ENCODE peak calls at places on chromosomes 12 and 14, in seven cellular contexts. B is neural progenitor cell, H is right lobe of liver, E is suprapubic skin, I is uterus, G is aorta, A is ovary. Q is an unnamed sample.
A peak's percentile ranks its signal among the peaks of the same experiment; 100 is the strongest.

GRCh38 chr14:97120204-97121120 is 323.3 kb downstream of the VRK1 start:
- DNase-seq in B (no peak), H (no peak), E (no peak), I (no peak), G (no peak), A (no peak), Q (no peak)

GRCh38 chr12:126914170-126914796 is 1352.7 kb upstream of the TMEM132C start:
- DNase-seq in B (no peak), H (no peak), E (no peak), I (no peak), G (no peak), A (no peak), Q (no peak)

GRCh38 chr12:119988440-119988787 is 622 bp upstream of the BICDL1 start:
- DNase-seq in B (no peak), H (no peak), E (no peak), I (no peak), G (no peak), A (no peak), Q (no peak)

GRCh38 chr12:47214771-47215170 is 135.0 kb upstream of the AMIGO2 start:
- DNase-seq in B (no peak), H (no peak), E (no peak), I (no peak), G (no peak), A (no peak), Q (no peak)

GRCh38 chr12:3595721-3596120 is 104.7 kb downstream of the PRMT8 start:
- DNase-seq in B (no peak), H (no peak), E (no peak), I (no peak), G (peak; percentile 51), A (no peak), Q (no peak)

GRCh38 chr14:101707863-101708620 is 53.5 kb upstream of the PPP2R5C start:
- DNase-seq in B (no peak), H (no peak), E (no peak), I (no peak), G (no peak), A (no peak), Q (no peak)

GRCh38 chr12:13941258-13942249 is 39.8 kb downstream of the GRIN2B start:
- DNase-seq in B (peak; percentile 85), H (no peak), E (no peak), I (no peak), G (no peak), A (no peak), Q (no peak)

GRCh38 chr14:64212666-64213065 is 81.5 kb downstream of the ESR2 start:
- DNase-seq in B (no peak), H (no peak), E (no peak), I (no peak), G (no peak), A (no peak), Q (no peak)

GRCh38 chr12:104458645-104459555 is 2.2 kb downstream of the CHST11 start:
- DNase-seq in B (peak; percentile 28), H (no peak), E (no peak), I (peak; percentile 24), G (peak; percentile 78), A (no peak), Q (no peak)

GRCh38 chr12:10540776-10541205 is 35.1 kb downstream of the EIF2S3B start:
- DNase-seq in B (no peak), H (no peak), E (no peak), I (no peak), G (no peak), A (no peak), Q (no peak)

GRCh38 chr12:108629824-108630476 is 3.7 kb downstream of the SELPLG start:
- DNase-seq in B (no peak), H (no peak), E (no peak), I (peak; percentile 77), G (peak; percentile 84), A (no peak), Q (peak; percentile 81)

GRCh38 chr14:50021261-50021660 is 95.1 kb downstream of the VCPKMT start:
- DNase-seq in B (no peak), H (no peak), E (no peak), I (no peak), G (no peak), A (no peak), Q (peak; percentile 84)

GRCh38 chr14:61444215-61444768 is 122.9 kb downstream of the PRKCH start:
- DNase-seq in B (no peak), H (no peak), E (no peak), I (no peak), G (no peak), A (no peak), Q (peak; percentile 71)

GRCh38 chr12:116537149-116537904 is 21.9 kb upstream of the MAP1LC3B2 start:
- DNase-seq in B (peak; percentile 27), H (no peak), E (no peak), I (no peak), G (no peak), A (no peak), Q (no peak)

GRCh38 chr14:99155173-99155777 is 116.7 kb downstream of the BCL11B start:
- DNase-seq in B (no peak), H (no peak), E (peak; percentile 78), I (no peak), G (no peak), A (peak; percentile 11), Q (no peak)

GRCh38 chr14:37864128-37864527 is 268.7 kb downstream of the TTC6 start:
- DNase-seq in B (no peak), H (no peak), E (no peak), I (no peak), G (no peak), A (no peak), Q (no peak)

GRCh38 chr14:95329941-95330340 is 10.2 kb upstream of the CLMN start:
- DNase-seq in B (no peak), H (no peak), E (no peak), I (no peak), G (no peak), A (no peak), Q (no peak)

GRCh38 chr12:2988494-2988893 is 29.3 kb downstream of the TEAD4 start:
- DNase-seq in B (no peak), H (no peak), E (no peak), I (no peak), G (no peak), A (no peak), Q (no peak)

GRCh38 chr12:91628656-91629055 is 446.0 kb upstream of the DCN start:
- DNase-seq in B (no peak), H (no peak), E (no peak), I (no peak), G (no peak), A (no peak), Q (no peak)

GRCh38 chr12:68823711-68824110 is 15.7 kb downstream of the MDM2 start:
- DNase-seq in B (no peak), H (no peak), E (no peak), I (no peak), G (no peak), A (no peak), Q (no peak)

GRCh38 chr14:103204852-103205540 is 81.7 kb downstream of the TNFAIP2 start:
- DNase-seq in B (no peak), H (no peak), E (no peak), I (no peak), G (peak; percentile 24), A (no peak), Q (no peak)

GRCh38 chr14:68468437-68469207 is 324.2 kb downstream of the ZFP36L1 start:
- DNase-seq in B (no peak), H (no peak), E (no peak), I (no peak), G (no peak), A (no peak), Q (peak; percentile 49)

DNA sequence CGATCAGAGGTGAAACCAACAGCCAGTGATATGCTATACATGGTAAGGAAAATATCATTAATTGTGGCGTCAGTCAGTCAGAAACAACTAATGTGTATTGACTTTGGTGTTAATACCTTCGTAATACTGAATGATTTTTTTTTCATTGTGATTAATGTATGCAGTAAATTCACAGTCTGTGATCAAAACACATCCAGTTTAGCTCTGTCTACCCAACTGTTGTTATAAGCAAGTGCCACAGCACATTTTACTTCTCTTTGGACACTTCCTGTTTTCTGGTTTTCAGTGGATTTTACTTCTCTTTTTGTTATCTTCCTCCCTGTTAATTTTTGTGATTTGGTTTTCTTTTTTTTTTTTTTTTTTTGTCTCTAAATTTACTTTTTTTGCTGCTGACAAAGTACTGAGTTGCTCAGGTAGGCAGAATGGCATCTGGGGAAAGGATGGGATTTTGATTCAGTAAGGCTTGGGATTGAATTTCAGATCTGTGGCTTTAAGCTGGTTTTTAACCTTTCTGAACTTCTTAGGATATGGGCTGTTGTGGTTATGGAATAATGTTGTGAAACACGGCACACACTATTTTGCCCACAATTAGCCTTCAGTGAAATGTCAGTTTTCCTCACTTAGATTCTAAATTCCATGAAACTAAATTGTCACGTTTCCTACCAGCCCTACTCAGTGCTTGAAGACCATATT is 604 bp downstream of the GLIPR1 start:
- DNase-seq in B (no peak), H (no peak), E (no peak), I (no peak), G (no peak), A (no peak), Q (no peak)
- H3K4me1 ChIP-seq in B (no peaks in the 10 kb centered on the region), H (no peaks in the 10 kb centered on the region), E (peaks cover 9% of the 10 kb centered on the region), I (no peaks in the 10 kb centered on the region), G (no peaks in the 10 kb centered on the region), A (peaks cover 5% of the 10 kb centered on the region), Q (peaks cover 51% of the 10 kb centered on the region)

GRCh38 chr12:124441443-124442190 is 125.8 kb downstream of the NCOR2 start:
- DNase-seq in B (no peak), H (no peak), E (no peak), I (no peak), G (peak; percentile 76), A (no peak), Q (no peak)
- H3K4me3 ChIP-seq in B (no peak overlapping the region), H (no peak overlapping the region), E (no peak overlapping the region), I (no peak overlapping the region), G (no peak overlapping the region), A (no peak overlapping the region), Q (no peak overlapping the region)

DNA sequence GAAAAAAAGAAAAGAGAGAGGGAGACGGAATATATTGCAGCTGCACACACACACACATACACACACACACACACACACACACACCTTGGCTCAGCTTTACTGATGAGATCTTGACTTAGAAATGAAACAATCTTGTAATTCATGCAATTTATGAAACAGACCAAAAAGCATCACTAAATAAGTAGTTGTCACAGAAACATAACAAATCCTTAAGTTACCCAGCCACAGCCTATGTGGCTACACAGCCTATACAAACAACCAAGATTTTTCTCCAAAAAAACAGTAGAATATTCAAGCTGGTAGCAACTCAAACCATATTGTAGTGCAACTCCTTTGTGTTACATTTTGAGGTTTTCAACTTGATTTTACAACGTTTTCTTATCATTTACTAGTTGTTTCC is 37.9 kb upstream of the GNG2 start:
- DNase-seq in B (no peak), H (no peak), E (no peak), I (no peak), G (no peak), A (no peak), Q (no peak)
- H3K4me1 ChIP-seq in B (no peaks in the 10 kb centered on the region), H (no peaks in the 10 kb centered on the region), E (no peaks in the 10 kb centered on the region), I (no peaks in the 10 kb centered on the region), G (no peaks in the 10 kb centered on the region), A (no peaks in the 10 kb centered on the region), Q (peaks cover 1% of the 10 kb centered on the region)

GRCh38 chr12:113140706-113141105 is 5.1 kb upstream of the RASAL1 start:
- DNase-seq in B (no peak), H (no peak), E (no peak), I (no peak), G (peak; percentile 22), A (no peak), Q (no peak)
- H3K4me3 ChIP-seq in B (no peak overlapping the region), H (no peak overlapping the region), E (no peak overlapping the region), I (no peak overlapping the region), G (no peak overlapping the region), A (no peak overlapping the region), Q (no peak overlapping the region)

GRCh38 chr14:77027538-77028383 is 747 bp downstream of the IRF2BPL start:
- DNase-seq in B (peak; percentile 36), H (peak; percentile 87), E (peak; percentile 91), I (peak; percentile 82), G (peak; percentile 92), A (peak; percentile 89), Q (peak; percentile 75)
- H3K4me1 ChIP-seq in B (peaks cover 52% of the 10 kb centered on the region), H (peaks cover 3% of the 10 kb centered on the region), E (peaks cover 80% of the 10 kb centered on the region), I (peaks cover 39% of the 10 kb centered on the region), G (no peaks in the 10 kb centered on the region), A (peaks cover 13% of the 10 kb centered on the region), Q (peaks cover 81% of the 10 kb centered on the region)

GRCh38 chr14:34913619-34914018 is 38.5 kb upstream of the BAZ1A start:
- DNase-seq in B (no peak), H (no peak), E (no peak), I (no peak), G (no peak), A (no peak), Q (no peak)
- H3K4me3 ChIP-seq in B (no peak overlapping the region), H (no peak overlapping the region), E (no peak overlapping the region), I (no peak overlapping the region), G (no peak overlapping the region), A (no peak overlapping the region), Q (no peak overlapping the region)

Q was measured in CD4-positive, CD25-positive, alpha-beta regulatory T cell.